ENCODE peak calls at places on chromosome 9, in four cellular contexts. One of them, this sample, is unnamed.

GRCh38 chr9:89536145-89536574 is 38.2 kb upstream of the SEMA4D start:
- DNase-seq in testis: no peak
- DNase-seq in lower leg skin: no peak
- DNase-seq in HepG2: no peak
- DNase-seq in this sample: no peak

GRCh38 chr9:22206833-22207232 is 197.7 kb upstream of the CDKN2B start:
- DNase-seq in testis: no peak
- DNase-seq in lower leg skin: no peak
- DNase-seq in HepG2: no peak
- DNase-seq in this sample: no peak

GRCh38 chr9:77085416-77085815 is 66.0 kb downstream of the FOXB2 start:
- DNase-seq in testis: no peak
- DNase-seq in lower leg skin: no peak
- DNase-seq in HepG2: no peak
- DNase-seq in this sample: no peak

GRCh38 chr9:31996331-31996730 is 388.1 kb upstream of the ACO1 start:
- DNase-seq in testis: no peak
- DNase-seq in lower leg skin: no peak
- DNase-seq in HepG2: peak; percentile 15
- DNase-seq in this sample: no peak

GRCh38 chr9:4987996-4988421 is 2.9 kb downstream of the JAK2 start:
- DNase-seq in testis: peak; percentile 67
- DNase-seq in lower leg skin: no peak
- DNase-seq in HepG2: peak; percentile 66
- DNase-seq in this sample: peak; percentile 87

GRCh38 chr9:117101003-117101402 is 313.9 kb downstream of the ASTN2 start:
- DNase-seq in testis: no peak
- DNase-seq in lower leg skin: no peak
- DNase-seq in HepG2: no peak
- DNase-seq in this sample: no peak

GRCh38 chr9:123825337-123825736 is 104.6 kb downstream of the DENND1A start:
- DNase-seq in testis: no peak
- DNase-seq in lower leg skin: no peak
- DNase-seq in HepG2: peak; percentile 32
- DNase-seq in this sample: no peak

GRCh38 chr9:108234811-108235210 is 621.0 kb downstream of the ACTL7B start:
- DNase-seq in testis: no peak
- DNase-seq in lower leg skin: no peak
- DNase-seq in HepG2: no peak
- DNase-seq in this sample: no peak

GRCh38 chr9:6054280-6055099 is 39.1 kb upstream of the RANBP6 start:
- DNase-seq in testis: peak; percentile 87
- DNase-seq in lower leg skin: no peak
- DNase-seq in HepG2: peak; percentile 65
- DNase-seq in this sample: peak; percentile 53

GRCh38 chr9:123823194-123823947 is 106.6 kb downstream of the DENND1A start:
- DNase-seq in testis: no peak
- DNase-seq in lower leg skin: no peak
- DNase-seq in HepG2: no peak
- DNase-seq in this sample: no peak

GRCh38 chr9:116905131-116905724 is 218.1 kb downstream of the TRIM32 start:
- DNase-seq in testis: no peak
- DNase-seq in lower leg skin: no peak
- DNase-seq in HepG2: no peak
- DNase-seq in this sample: no peak

GRCh38 chr9:93194584-93194983 is 10.6 kb downstream of the WNK2 start:
- DNase-seq in testis: no peak
- DNase-seq in lower leg skin: no peak
- DNase-seq in HepG2: no peak
- DNase-seq in this sample: no peak

DNA sequence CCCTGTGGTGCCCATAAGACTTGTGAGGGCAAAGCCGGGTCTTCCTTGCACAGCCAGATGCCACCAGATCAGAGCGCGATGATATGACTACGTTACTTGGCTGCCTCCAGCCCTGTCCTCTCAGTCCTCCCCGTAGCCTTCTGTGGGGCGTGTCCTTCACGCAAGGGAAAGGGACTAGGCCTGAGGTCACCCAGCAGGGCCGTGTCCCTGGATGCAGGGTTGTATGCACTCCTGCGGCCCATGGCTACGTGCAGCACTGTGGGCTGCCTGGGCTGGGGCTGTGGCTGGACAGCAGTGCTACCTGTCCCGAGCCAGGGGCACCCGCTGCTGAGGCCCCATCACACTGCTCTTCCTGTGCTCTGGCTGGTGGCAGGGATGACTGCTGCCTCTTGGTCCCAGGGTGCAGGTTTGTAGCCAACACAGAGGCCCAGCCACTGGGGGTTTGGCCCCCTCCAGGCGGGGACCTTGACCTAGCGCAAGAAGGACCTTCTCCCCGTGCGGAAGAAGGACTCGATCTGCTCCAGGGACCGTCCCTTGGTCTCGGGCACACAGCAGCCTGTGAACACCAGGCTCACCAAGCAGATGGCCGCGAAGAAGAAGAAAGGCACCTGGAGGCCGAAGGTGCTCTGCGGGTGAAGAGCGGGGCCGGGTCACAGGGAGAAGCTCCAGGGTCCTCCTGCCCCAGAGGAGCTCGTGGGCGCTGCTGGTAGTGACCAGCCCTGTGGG is 7.2 kb downstream of the SLC2A6 start:
- DNase-seq in testis: no peak
- DNase-seq in lower leg skin: no peak
- DNase-seq in HepG2: no peak
- DNase-seq in this sample: no peak
- TF ChIP-seq POLR2A in testis: no peak
- TF ChIP-seq POLR2A in lower leg skin: no peak
- TF ChIP-seq POLR2A in HepG2: no peak
- TF ChIP-seq POLR2A in this sample: no peak

DNA sequence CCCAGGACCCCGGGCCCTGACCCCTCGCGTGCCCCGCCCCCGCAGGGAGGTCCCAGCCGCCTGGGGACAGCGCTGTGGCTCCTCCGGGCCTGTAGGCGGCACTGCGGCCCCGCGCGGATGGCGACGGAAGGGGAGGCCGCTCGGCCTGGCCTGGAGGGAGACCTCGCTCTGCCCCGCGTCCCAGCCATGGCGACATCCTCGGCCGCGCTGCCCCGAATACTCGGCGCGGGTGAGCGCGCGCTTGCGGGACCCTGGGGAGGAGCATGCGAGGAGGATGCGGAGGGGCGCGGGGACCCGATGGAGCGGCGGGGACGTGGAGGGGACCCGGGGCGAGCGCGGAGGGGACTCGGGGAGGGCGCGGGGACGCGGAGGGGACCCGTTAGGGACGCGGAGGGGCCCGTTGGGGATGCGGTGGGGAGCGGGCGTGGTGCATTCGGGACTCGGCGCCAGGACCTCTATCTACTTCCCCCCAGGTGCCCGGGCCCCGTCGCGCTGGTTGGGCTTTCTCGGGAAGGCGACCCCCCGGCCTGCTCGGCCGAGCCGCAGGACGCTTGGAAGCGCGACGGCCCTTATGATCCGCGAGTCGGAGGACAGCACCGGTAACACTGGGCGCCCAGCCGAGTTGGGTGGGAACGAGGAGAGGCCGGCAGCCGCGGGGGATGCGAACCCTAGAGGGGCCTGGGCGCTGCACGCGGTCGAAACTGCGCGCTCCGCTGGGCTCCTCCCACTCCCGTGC is at the start of gene MRPS2:
- DNase-seq in testis: peak; percentile 88
- DNase-seq in lower leg skin: peak; percentile 97
- DNase-seq in HepG2: peak; percentile 78
- DNase-seq in this sample: peak; percentile 93
- TF ChIP-seq POLR2A in testis: no peak
- TF ChIP-seq POLR2A in lower leg skin: no peak
- TF ChIP-seq POLR2A in HepG2: peak; percentile 2
- TF ChIP-seq POLR2A in this sample: peak; percentile 65

GRCh38 chr9:131727795-131728545 is 11.9 kb downstream of the RAPGEF1 start:
- DNase-seq in testis: no peak
- DNase-seq in lower leg skin: no peak
- DNase-seq in HepG2: no peak
- DNase-seq in this sample: no peak
- TF ChIP-seq POLR2A in testis: no peak
- TF ChIP-seq POLR2A in lower leg skin: no peak
- TF ChIP-seq POLR2A in HepG2: no peak
- TF ChIP-seq POLR2A in this sample: no peak

GRCh38 chr9:131917009-131917408 is 162.7 kb downstream of the MED27 start:
- DNase-seq in testis: no peak
- DNase-seq in lower leg skin: no peak
- DNase-seq in HepG2: no peak
- DNase-seq in this sample: no peak
- TF ChIP-seq POLR2A in testis: no peak
- TF ChIP-seq POLR2A in lower leg skin: no peak
- TF ChIP-seq POLR2A in HepG2: no peak
- TF ChIP-seq POLR2A in this sample: no peak

GRCh38 chr9:272251-273213 is 57.9 kb downstream of the DOCK8 start:
- DNase-seq in testis: peak; percentile 57
- DNase-seq in lower leg skin: no peak
- DNase-seq in HepG2: no peak
- DNase-seq in this sample: peak; percentile 86
- TF ChIP-seq POLR2A in testis: no peak
- TF ChIP-seq POLR2A in lower leg skin: no peak
- TF ChIP-seq POLR2A in HepG2: no peak
- TF ChIP-seq POLR2A in this sample: peak; percentile 51

This sample was measured in erythroblast.